ENCODE peak calls at places on chromosomes 16 and 17, in ten cellular contexts. Y, W, F, B, L, R, Q, S, N and V are unnamed samples. For H3K4me1, the result is how much of the 10 kb centered on the place peaks cover.

GRCh38 chr16:85202631-85203461 is 90.6 kb upstream of the CIBAR2 start:
- DNase-seq in B (peak), Q (no peak), L (peak), F (no peak), R (peak), N (no peak), Y (peak), W (peak), S (peak), V (no peak)

GRCh38 chr17:80892019-80892855 is 99.4 kb upstream of the CHMP6 start:
- DNase-seq in Y (no peak), N (no peak), W (peak), F (peak), S (peak), Q (peak), R (peak), B (no peak), L (peak), V (no peak)

GRCh38 chr16:57374067-57374534 is 1.8 kb downstream of the CX3CL1 start:
- DNase-seq in W (no peak), F (no peak), Y (peak), R (no peak), L (peak), Q (no peak), S (no peak), N (no peak), B (no peak), V (no peak)

GRCh38 chr17:1752425-1752941 is 9.4 kb upstream of the SERPINF1 start:
- DNase-seq in S (no peak), Q (peak), F (no peak), B (peak), N (no peak), R (no peak), W (no peak), Y (no peak), L (no peak), V (no peak)

GRCh38 chr16:22193134-22193411 is 13.0 kb upstream of the EEF2K start:
- DNase-seq in Y (no peak), R (no peak), Q (no peak), N (no peak), W (no peak), B (no peak), S (no peak), L (no peak), F (no peak), V (no peak)

GRCh38 chr16:20866161-20866772 is 33.9 kb downstream of the DCUN1D3 start:
- DNase-seq in Y (no peak), Q (peak), F (no peak), N (no peak), B (peak), W (no peak), S (peak), R (peak), L (peak), V (no peak)

GRCh38 chr16:25111403-25112166 is at the start of gene LCMT1:
- DNase-seq in Y (peak), Q (peak), W (peak), S (peak), L (peak), N (peak), R (peak), B (peak), F (peak), V (peak)

GRCh38 chr17:73532441-73532901 is 111.8 kb downstream of the SDK2 start:
- DNase-seq in W (no peak), N (no peak), R (no peak), Y (no peak), F (no peak), S (no peak), B (no peak), Q (no peak), L (no peak), V (no peak)

GRCh38 chr17:82153745-82154375 is 55.8 kb upstream of the FASN start:
- DNase-seq in Y (peak), L (peak), B (peak), N (peak), W (peak), R (peak), F (peak), S (peak), Q (peak), V (no peak)

GRCh38 chr17:60901806-60902205 is 224.2 kb downstream of the BCAS3 start:
- DNase-seq in W (no peak), B (no peak), L (peak), R (no peak), N (no peak), Y (no peak), F (no peak), Q (no peak), S (no peak), V (no peak)

GRCh38 chr17:1024076-1024475 is 27.1 kb downstream of the TIMM22 start:
- DNase-seq in B (no peak), Y (no peak), R (no peak), L (no peak), F (no peak), W (no peak), N (no peak), S (no peak), Q (no peak), V (no peak)

GRCh38 chr17:1484586-1485310 is 7.7 kb downstream of the MYO1C start:
- DNase-seq in N (no peak), Q (peak), L (no peak), B (peak), Y (peak), S (peak), R (peak), W (no peak), F (no peak), V (no peak)

GRCh38 chr17:11624968-11625367 is 26.7 kb downstream of the DNAH9 start:
- DNase-seq in B (no peak), L (no peak), S (no peak), Y (no peak), R (no peak), F (no peak), Q (no peak), W (no peak), N (no peak), V (no peak)

GRCh38 chr17:36728030-36728991 is 126.9 kb downstream of the MRM1 start:
- DNase-seq in B (no peak), Y (no peak), F (no peak), L (no peak), W (no peak), N (no peak), Q (no peak), S (no peak), R (no peak), V (no peak)

GRCh38 chr17:74337834-74338500 is 11.9 kb downstream of the KIF19 start:
- DNase-seq in Y (no peak), L (no peak), F (no peak), N (no peak), S (no peak), W (no peak), R (no peak), Q (no peak), B (no peak), V (no peak)

GRCh38 chr16:50630394-50631020 is 50.6 kb downstream of the SNX20 start:
- DNase-seq in R (no peak), S (no peak), Y (no peak), N (no peak), B (no peak), Q (no peak), W (no peak), L (no peak), F (no peak), V (no peak)

GRCh38 chr16:89315791-89316581 is 98.5 kb downstream of the ZNF778 start:
- DNase-seq in Q (no peak), W (no peak), S (no peak), R (peak), L (peak), B (no peak), N (no peak), F (no peak), Y (peak), V (no peak)

GRCh38 chr17:44872131-44872768 is 24.6 kb downstream of the HIGD1B start:
- DNase-seq in W (peak), F (no peak), S (no peak), N (no peak), Y (no peak), Q (no peak), B (no peak), R (peak), L (no peak), V (no peak)

GRCh38 chr17:59381716-59382570 is 50.5 kb downstream of the YPEL2 start:
- DNase-seq in L (no peak), S (no peak), W (no peak), N (no peak), F (no peak), Q (no peak), R (peak), Y (peak), B (peak), V (no peak)

GRCh38 chr17:16381496-16381820 is 567 bp downstream of the UBB start:
- DNase-seq in F (no peak), R (no peak), B (no peak), S (no peak), L (peak), W (no peak), N (no peak), Q (no peak), Y (no peak), V (no peak)

GRCh38 chr16:89370081-89370511 is 120.3 kb downstream of the ANKRD11 start:
- DNase-seq in S (no peak), B (no peak), Q (no peak), N (no peak), F (no peak), W (no peak), Y (no peak), L (peak), R (peak), V (no peak)

GRCh38 chr16:80294172-80294571 is 246.6 kb upstream of the DYNLRB2 start:
- DNase-seq in B (no peak), S (no peak), W (no peak), R (no peak), Q (no peak), L (no peak), N (no peak), F (no peak), Y (no peak), V (no peak)

GRCh38 chr16:19179890-19180490 is 11.9 kb downstream of the SYT17 start:
- DNase-seq in Q (peak), N (no peak), F (no peak), R (peak), S (no peak), Y (no peak), W (peak), B (peak), L (peak), V (no peak)

GRCh38 chr17:78822552-78822951 is 18.1 kb downstream of the USP36 start:
- DNase-seq in B (no peak), R (no peak), W (no peak), Q (no peak), N (no peak), Y (no peak), L (peak), S (no peak), F (no peak), V (no peak)

GRCh38 chr17:32569171-32570080 is 82.6 kb downstream of the CDK5R1 start:
- DNase-seq in S (no peak), Y (no peak), B (no peak), W (no peak), Q (no peak), F (no peak), L (no peak), R (no peak), N (no peak), V (no peak)

GRCh38 chr17:51362818-51363598 is 102.7 kb downstream of the UTP18 start:
- DNase-seq in N (no peak), B (no peak), W (no peak), S (no peak), Y (no peak), L (no peak), R (no peak), F (no peak), Q (no peak), V (no peak)

GRCh38 chr17:58337600-58338453 is 9.2 kb upstream of the TSPOAP1 start:
- DNase-seq in Q (no peak), S (no peak), F (peak), L (peak), B (peak), Y (peak), W (peak), N (peak), R (peak), V (no peak)

GRCh38 chr16:55703003-55704001 is 47.5 kb downstream of the SLC6A2 start:
- DNase-seq in F (no peak), S (no peak), W (no peak), L (peak), Q (peak), N (no peak), B (no peak), R (no peak), Y (no peak), V (no peak)

GRCh38 chr16:49261930-49262329 is 19.7 kb downstream of the CBLN1 start:
- DNase-seq in B (no peak), W (no peak), Q (no peak), F (no peak), S (no peak), N (no peak), Y (no peak), L (no peak), R (no peak), V (no peak)

GRCh38 chr16:78200623-78201096 is 101.2 kb downstream of the WWOX start:
- DNase-seq in F (no peak), Y (no peak), L (no peak), B (no peak), Q (no peak), N (no peak), R (no peak), W (no peak), S (no peak), V (no peak)

GRCh38 chr16:89723279-89724250 is 2.2 kb downstream of the ZNF276 start:
- DNase-seq in B (peak), L (peak), Q (no peak), S (no peak), F (no peak), R (peak), W (no peak), N (no peak), Y (no peak), V (no peak)

GRCh38 chr17:55172612-55173011 is 92.1 kb upstream of the HLF start:
- DNase-seq in L (no peak), R (no peak), N (no peak), F (no peak), S (no peak), B (no peak), W (no peak), Y (no peak), Q (no peak), V (no peak)

GRCh38 chr16:71542377-71542776 is 16.2 kb downstream of the CHST4 start:
- DNase-seq in F (no peak), Y (no peak), Q (peak), L (peak), B (peak), W (no peak), S (no peak), R (no peak), N (peak), V (no peak)

GRCh38 chr16:11675561-11676511 is 7.6 kb downstream of the SNN start:
- DNase-seq in F (no peak), N (peak), W (peak), S (no peak), L (peak), R (peak), Y (no peak), B (peak), Q (peak), V (no peak)

GRCh38 chr17:66576473-66576872 is 258.4 kb upstream of the CACNG5 start:
- DNase-seq in B (no peak), L (no peak), Q (no peak), R (no peak), S (no peak), W (no peak), N (no peak), F (no peak), Y (no peak), V (no peak)
- H3K27ac ChIP-seq in B (no peak), L (no peak), Q (no peak), R (no peak), S (no peak), W (no peak), N (no peak), F (no peak), Y (no peak), V (no peak)

GRCh38 chr17:75460295-75460694 is 3.9 kb downstream of the TMEM94 start:
- DNase-seq in F (no peak), S (no peak), W (no peak), Q (no peak), N (no peak), B (no peak), L (no peak), R (no peak), Y (no peak), V (no peak)

GRCh38 chr17:75459246-75459589 is 2.8 kb downstream of the TMEM94 start:
- DNase-seq in L (no peak), Q (no peak), Y (no peak), F (no peak), W (peak), N (no peak), S (no peak), B (no peak), R (no peak), V (no peak)

GRCh38 chr17:75457047-75457654 is 716 bp downstream of the TMEM94 start:
- DNase-seq in Q (no peak), F (no peak), B (peak), Y (peak), R (no peak), S (peak), W (no peak), L (peak), N (no peak), V (no peak)

GRCh38 chr17:75456417-75457046 is at the start of gene TMEM94:
- DNase-seq in N (peak), S (peak), B (peak), Q (peak), W (peak), L (peak), R (peak), F (peak), Y (peak), V (no peak)

GRCh38 chr17:75459590-75460267 is 3.3 kb downstream of the TMEM94 start:
- DNase-seq in Q (no peak), R (no peak), S (no peak), N (no peak), B (no peak), L (no peak), Y (no peak), W (peak), F (no peak), V (no peak)
- TF ChIP-seq POLR2A in Q (no peak), R (no peak), S (no peak), N (no peak), B (no peak), L (no peak), Y (no peak), W (peak), F (no peak), V (no peak)

GRCh38 chr16:29743475-29743826 is 2.3 kb downstream of the C16orf54 start:
- DNase-seq in Q (no peak), L (no peak), B (no peak), W (no peak), Y (no peak), N (no peak), F (no peak), S (no peak), R (no peak), V (no peak)
- H3K4me1 ChIP-seq in Q (under half), L (under half), B (under half), W (under half), Y (under half), N (under half), F (under half), S (under half), R (under half), V (under half)

GRCh38 chr17:35073991-35074627 is 10.6 kb upstream of the RFFL start:
- DNase-seq in S (no peak), Q (no peak), Y (no peak), W (no peak), F (no peak), N (no peak), R (no peak), B (no peak), L (no peak), V (no peak)
- H3K27ac ChIP-seq in S (no peak), Q (peak), Y (no peak), W (no peak), F (no peak), N (peak), R (no peak), B (peak), L (no peak), V (no peak)

DNA sequence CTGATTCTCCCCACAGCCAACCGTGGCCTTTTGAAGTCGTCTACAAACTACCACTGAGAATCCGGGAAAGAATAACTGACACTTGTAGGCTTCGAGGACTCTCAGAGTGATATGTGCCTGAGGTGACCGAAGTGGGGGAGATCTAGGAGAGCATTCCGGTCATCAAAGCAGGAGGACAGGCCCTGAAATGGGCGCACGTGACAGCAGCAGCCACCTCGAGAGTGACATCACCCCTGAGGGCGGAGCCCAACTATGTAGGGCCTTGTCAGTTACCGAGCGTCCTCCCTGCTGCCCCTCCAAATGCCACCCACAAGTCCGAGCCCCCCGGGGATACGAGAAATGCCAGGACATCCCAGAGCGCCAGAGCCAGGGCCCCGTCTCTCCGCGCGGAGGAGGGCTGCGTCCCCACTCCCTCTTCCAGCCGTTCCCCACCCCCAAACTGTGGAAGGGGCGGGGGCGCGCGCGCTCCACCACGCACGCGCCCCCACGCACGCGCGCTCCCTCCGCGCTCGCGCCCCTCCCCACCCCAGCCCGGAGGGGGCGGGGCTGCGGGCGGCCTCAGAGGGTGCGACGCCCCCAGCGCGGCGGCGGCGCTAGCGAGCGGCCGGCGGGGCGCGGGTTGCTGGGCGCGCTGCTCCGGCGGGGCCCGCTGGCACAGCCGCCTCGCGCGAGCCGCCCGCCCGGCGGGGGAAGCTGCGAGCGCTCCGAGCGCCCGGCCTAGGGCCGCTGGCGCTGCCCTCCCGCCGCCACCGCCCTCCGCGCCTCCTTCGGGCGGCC is at the start of gene TANC2:
- DNase-seq in R (peak), Y (peak), F (no peak), L (peak), S (peak), Q (peak), W (peak), N (peak), B (peak), V (no peak)
- TF ChIP-seq POLR2A in R (no peak), Y (peak), F (no peak), L (no peak), S (peak), Q (peak), W (peak), N (peak), B (peak), V (peak)

GRCh38 chr16:73032548-73033270 is 15.2 kb downstream of the ZFHX3 start:
- DNase-seq in N (no peak), S (no peak), B (no peak), Q (no peak), L (no peak), R (no peak), Y (no peak), F (no peak), W (no peak), V (no peak)
- H3K4me1 ChIP-seq in N (under half), S (under half), B (half or more), Q (under half), L (under half), R (half or more), Y (under half), F (under half), W (half or more), V (half or more)

DNA sequence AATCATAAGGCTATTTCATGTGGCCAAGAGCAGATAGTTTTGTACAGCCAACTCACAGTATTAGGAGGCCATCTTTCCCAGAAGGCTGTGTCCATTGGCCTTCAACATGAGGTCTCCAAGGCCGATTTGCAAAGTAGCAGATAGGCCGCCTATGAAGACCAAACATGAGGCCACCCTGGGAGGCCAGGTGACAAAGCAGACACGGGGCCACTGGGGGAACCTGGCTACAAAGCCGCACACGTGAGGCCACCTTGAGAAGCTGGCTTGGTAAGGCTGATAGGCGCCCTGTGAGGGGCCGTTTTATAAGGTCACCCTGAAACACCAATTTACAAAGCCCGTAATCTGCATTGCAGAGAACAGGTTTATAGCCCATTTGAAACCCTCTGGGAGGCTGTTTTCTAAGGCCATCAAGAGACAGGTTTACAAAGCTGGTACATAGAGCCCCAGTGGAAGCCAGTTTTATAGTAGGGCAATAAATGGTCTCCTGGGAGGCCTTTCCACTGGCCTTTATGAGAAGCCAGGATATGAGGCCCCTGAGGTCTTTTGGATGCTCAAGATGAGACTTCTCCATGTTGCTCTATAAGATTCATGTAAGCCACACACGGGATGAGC is 4.9 kb downstream of the KDM8 start:
- DNase-seq in R (no peak), Q (no peak), N (no peak), W (no peak), F (no peak), B (no peak), Y (no peak), S (no peak), L (no peak), V (no peak)
- H3K27ac ChIP-seq in R (no peak), Q (no peak), N (peak), W (no peak), F (no peak), B (peak), Y (no peak), S (no peak), L (no peak), V (no peak)